ENCODE peak calls at places on chromosomes 13 and 19, in four cellular contexts. Q is A549, O is suprapubic skin, Z is body of pancreas. G is an unnamed sample.

GRCh38 chr13:29522044-29522685 is 73.3 kb downstream of the SLC7A1 start:
- DNase-seq in O (peak), Z (no peak), Q (no peak), G (peak)

GRCh38 chr13:73303858-73304257 is 245.1 kb downstream of the KLF5 start:
- DNase-seq in Q (no peak), O (no peak), Z (no peak), G (no peak)

GRCh38 chr19:10120538-10121198 is 969 bp upstream of the EIF3G start:
- DNase-seq in Q (no peak), Z (no peak), O (no peak), G (peak)

GRCh38 chr13:105719861-105720260 is 815.6 kb downstream of the EFNB2 start:
- DNase-seq in Q (no peak), Z (no peak), O (no peak), G (no peak)

GRCh38 chr19:2455481-2456300 is 1.1 kb downstream of the LMNB2 start:
- DNase-seq in Q (no peak), Z (peak), O (no peak), G (no peak)

GRCh38 chr13:73898276-73898675 is 235.9 kb downstream of the KLF12 start:
- DNase-seq in O (no peak), Z (no peak), Q (no peak), G (no peak)

GRCh38 chr19:55301459-55302331 is 17.9 kb downstream of the BRSK1 start:
- DNase-seq in Z (peak), Q (peak), O (peak), G (peak)

GRCh38 chr13:36639610-36640009 is 34.2 kb upstream of the SERTM1 start:
- DNase-seq in Q (no peak), Z (no peak), O (no peak), G (no peak)

GRCh38 chr19:33683881-33684549 is 62.3 kb downstream of the CHST8 start:
- DNase-seq in Q (peak), O (peak), Z (peak), G (no peak)

GRCh38 chr19:11251217-11251616 is 11.1 kb downstream of the DOCK6 start:
- DNase-seq in Z (no peak), O (no peak), Q (no peak), G (no peak)

GRCh38 chr13:34155931-34156607 is 338.1 kb downstream of the RFC3 start:
- DNase-seq in O (no peak), Z (no peak), Q (peak), G (no peak)

GRCh38 chr19:48925240-48925843 is 8.2 kb upstream of the DHDH start:
- DNase-seq in Z (no peak), Q (peak), O (no peak), G (no peak)

GRCh38 chr13:44322928-44323327 is 50.7 kb upstream of the SERP2 start:
- DNase-seq in Z (no peak), Q (no peak), O (no peak), G (no peak)

GRCh38 chr13:114025432-114026127 is 51.7 kb upstream of the C13orf46 start:
- DNase-seq in O (no peak), Z (no peak), Q (no peak), G (peak)

GRCh38 chr13:75507027-75508001 is 25.3 kb upstream of the TBC1D4 start:
- DNase-seq in O (no peak), Z (no peak), Q (no peak), G (no peak)

GRCh38 chr13:73945871-73946270 is 188.3 kb downstream of the KLF12 start:
- DNase-seq in Q (no peak), Z (no peak), O (no peak), G (no peak)

GRCh38 chr13:95553614-95554385 is 1.3 kb downstream of the CLDN10 start:
- DNase-seq in Q (no peak), O (no peak), Z (peak), G (no peak)

GRCh38 chr13:30164141-30164540 is 143.2 kb downstream of the KATNAL1 start:
- DNase-seq in Z (no peak), Q (no peak), O (no peak), G (no peak)

GRCh38 chr13:106919638-106920037 is 351.7 kb upstream of the ARGLU1 start:
- DNase-seq in Q (no peak), O (no peak), Z (peak), G (peak)

GRCh38 chr13:100098445-100099116 is 9.7 kb downstream of the PCCA start:
- DNase-seq in Z (no peak), O (no peak), Q (no peak), G (no peak)

GRCh38 chr19:54376610-54377009 is 11.9 kb upstream of the LAIR1 start:
- DNase-seq in Z (no peak), Q (no peak), O (no peak), G (no peak)

GRCh38 chr19:4678881-4679379 is 8.8 kb upstream of the MYDGF start:
- DNase-seq in Q (peak), Z (no peak), O (no peak), G (peak)

GRCh38 chr13:59829690-59830089 is 334.0 kb downstream of the DIAPH3 start:
- DNase-seq in O (no peak), Q (no peak), Z (no peak), G (no peak)

GRCh38 chr19:53982611-53983010 is 8.8 kb upstream of the CACNG6 start:
- DNase-seq in Q (peak), O (no peak), Z (peak), G (peak)

GRCh38 chr13:67147257-67148218 is 82.6 kb downstream of the PCDH9 start:
- DNase-seq in Q (peak), O (no peak), Z (no peak), G (no peak)

GRCh38 chr13:57437587-57437986 is 194.0 kb upstream of the PCDH17 start:
- DNase-seq in Q (no peak), Z (no peak), O (no peak), G (no peak)

GRCh38 chr13:23560571-23561089 is 9.6 kb upstream of the TNFRSF19 start:
- DNase-seq in Q (no peak), Z (no peak), O (no peak), G (no peak)

GRCh38 chr19:5985098-5985783 is 7.3 kb upstream of the RANBP3 start:
- DNase-seq in Q (no peak), O (no peak), Z (peak), G (no peak)

GRCh38 chr13:80010846-80011245 is 330.1 kb downstream of the SPRY2 start:
- DNase-seq in Z (no peak), Q (no peak), O (no peak), G (no peak)

GRCh38 chr13:65907656-65908441 is 1322.3 kb downstream of the PCDH9 start:
- DNase-seq in O (no peak), Q (no peak), Z (no peak), G (no peak)

GRCh38 chr19:8612807-8613171 is 2.3 kb upstream of the ADAMTS10 start:
- DNase-seq in Q (no peak), O (no peak), Z (no peak), G (no peak)
- TF ChIP-seq POLR2A in Q (no peak), O (no peak), Z (no peak), G (no peak)

GRCh38 chr19:7963566-7963965 is 20.1 kb upstream of the TIMM44 start:
- DNase-seq in Z (no peak), O (no peak), Q (no peak), G (no peak)

GRCh38 chr19:7968008-7968795 is 24.7 kb upstream of the TIMM44 start:
- DNase-seq in Q (no peak), Z (no peak), O (no peak), G (no peak)

GRCh38 chr19:7965259-7965841 is 21.9 kb upstream of the TIMM44 start:
- DNase-seq in Z (no peak), O (no peak), Q (no peak), G (no peak)

GRCh38 chr19:7968796-7969559 is 25.5 kb upstream of the TIMM44 start:
- DNase-seq in Z (no peak), Q (no peak), O (no peak), G (no peak)

GRCh38 chr19:7965921-7966665 is 22.6 kb upstream of the TIMM44 start:
- DNase-seq in Z (no peak), O (no peak), Q (no peak), G (no peak)
- H3K27ac ChIP-seq in Z (no peak), O (no peak), Q (no peak), G (no peak)

GRCh38 chr19:12722566-12723382 is 958 bp downstream of the TNPO2 start:
- DNase-seq in Q (peak), Z (peak), O (peak), G (peak)
- TF ChIP-seq POLR2A in Q (peak), Z (peak), O (no peak), G (no peak)

DNA sequence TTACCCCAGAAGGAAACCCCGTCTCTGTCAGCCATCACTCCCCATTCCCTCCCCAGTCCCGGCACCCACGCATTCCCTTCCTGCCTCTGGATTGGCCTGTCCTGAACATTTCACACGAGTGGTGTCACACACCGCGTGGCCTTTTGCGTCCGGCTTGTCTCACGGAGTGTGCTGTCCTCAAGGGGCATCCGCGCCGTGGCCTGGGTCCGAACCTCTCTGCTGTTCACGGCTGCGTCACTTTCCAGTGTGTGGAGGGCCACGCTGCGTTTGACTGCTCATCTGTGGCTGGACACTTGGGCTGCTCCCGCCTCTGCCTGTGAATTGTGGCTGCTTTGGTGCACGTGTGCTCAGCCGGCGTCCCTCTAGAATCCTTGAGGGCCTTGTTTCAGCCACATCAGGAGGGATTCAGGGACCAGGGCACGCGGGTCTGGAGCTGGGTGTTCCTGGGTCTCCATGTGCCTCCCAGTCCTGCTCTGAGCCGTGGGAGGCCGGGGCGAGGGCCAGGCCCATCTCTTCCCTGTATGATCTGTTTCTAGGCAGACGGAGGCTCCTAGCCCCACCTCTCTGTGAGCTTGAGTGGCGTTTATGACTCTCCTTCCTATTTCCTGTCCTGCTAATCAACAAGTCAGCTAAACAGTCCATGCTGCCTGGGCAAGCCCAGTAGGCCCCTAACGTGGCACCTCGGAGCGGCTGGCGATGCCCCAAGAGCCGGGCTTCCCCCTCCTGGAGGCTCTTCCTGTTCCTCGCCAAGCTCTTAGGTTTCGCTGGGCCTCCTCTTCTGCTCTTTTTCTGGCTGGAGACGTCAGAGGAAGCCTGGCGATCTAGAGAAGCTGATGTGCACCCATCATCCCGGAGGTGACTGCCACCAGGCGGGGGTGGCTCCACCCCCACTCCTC is 8.1 kb downstream of the STK11 start:
- DNase-seq in Z (peak), O (peak), Q (no peak), G (peak)
- H3K27ac ChIP-seq in Z (peak), O (peak), Q (no peak), G (peak)

DNA sequence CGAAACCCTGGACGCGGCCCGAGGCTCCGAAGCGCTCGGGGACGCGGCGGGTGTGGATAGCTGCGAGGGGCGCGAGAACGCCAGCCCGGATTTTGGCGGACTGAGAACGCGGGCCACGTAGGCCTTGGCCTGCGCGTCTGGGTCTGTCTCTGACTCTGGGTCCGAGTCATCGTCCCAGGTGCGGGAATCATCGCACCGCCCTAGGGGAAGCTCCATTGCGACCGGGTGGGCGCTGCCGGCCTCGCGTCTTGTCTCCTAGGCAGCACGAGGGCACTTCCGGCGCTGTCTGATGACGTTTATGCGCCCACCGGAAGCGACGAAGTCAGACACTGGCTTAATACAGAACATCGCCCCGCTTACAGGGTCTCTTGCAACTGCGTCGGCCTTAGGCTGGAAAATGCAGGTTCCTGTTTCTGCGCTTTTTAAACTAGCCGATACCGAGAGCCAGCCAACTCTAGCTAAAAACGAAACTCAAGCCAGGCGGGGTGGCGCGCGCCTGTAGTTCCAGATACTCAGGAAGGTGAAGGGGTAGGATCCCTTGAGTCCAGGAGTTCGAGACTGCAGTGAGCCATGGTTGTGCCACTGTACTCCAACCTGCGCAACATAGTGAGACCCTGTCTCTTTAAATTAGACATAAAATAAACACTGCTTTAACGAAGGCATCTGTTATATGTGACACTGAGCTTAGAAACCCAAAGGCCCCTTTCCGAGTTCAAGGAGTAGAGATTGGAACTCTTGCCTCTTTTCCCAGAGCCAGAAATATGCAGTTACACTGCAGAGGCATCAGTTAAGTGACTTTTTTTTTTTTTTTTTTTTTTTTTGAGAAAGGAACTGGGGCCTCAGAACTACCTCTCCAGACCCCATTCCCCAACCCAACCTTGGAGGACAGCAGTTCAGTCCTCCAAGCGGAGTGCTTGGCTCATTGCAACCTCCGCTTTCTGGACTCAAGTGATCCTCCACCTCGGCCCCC is at the start of gene FBXW9:
- DNase-seq in Z (peak), O (peak), Q (peak), G (peak)
- TF ChIP-seq POLR2A in Z (peak), O (no peak), Q (peak), G (peak)

DNA sequence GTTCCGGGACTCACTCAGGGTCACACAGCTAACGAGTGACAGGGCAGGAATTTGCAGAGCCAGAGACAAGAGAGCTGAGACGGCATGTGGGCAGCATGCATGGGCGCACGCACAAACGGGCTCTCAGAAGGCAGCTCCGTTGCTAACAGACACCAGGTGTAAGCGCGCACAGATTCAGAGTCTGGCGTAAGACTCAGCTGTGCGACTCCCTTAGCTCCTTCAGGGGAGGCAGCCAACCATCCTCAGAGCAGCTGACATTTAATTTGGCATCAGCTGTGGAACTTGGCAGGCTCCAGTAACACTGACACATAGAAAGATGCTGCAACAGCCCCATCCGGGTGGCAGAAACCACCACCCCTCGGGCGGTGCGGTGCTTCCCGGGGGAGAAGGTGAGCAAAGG is 7.5 kb upstream of the TM6SF2 start:
- DNase-seq in Z (no peak), Q (no peak), O (no peak), G (no peak)
- H3K27ac ChIP-seq in Z (no peak), Q (no peak), O (no peak), G (no peak)

DNA sequence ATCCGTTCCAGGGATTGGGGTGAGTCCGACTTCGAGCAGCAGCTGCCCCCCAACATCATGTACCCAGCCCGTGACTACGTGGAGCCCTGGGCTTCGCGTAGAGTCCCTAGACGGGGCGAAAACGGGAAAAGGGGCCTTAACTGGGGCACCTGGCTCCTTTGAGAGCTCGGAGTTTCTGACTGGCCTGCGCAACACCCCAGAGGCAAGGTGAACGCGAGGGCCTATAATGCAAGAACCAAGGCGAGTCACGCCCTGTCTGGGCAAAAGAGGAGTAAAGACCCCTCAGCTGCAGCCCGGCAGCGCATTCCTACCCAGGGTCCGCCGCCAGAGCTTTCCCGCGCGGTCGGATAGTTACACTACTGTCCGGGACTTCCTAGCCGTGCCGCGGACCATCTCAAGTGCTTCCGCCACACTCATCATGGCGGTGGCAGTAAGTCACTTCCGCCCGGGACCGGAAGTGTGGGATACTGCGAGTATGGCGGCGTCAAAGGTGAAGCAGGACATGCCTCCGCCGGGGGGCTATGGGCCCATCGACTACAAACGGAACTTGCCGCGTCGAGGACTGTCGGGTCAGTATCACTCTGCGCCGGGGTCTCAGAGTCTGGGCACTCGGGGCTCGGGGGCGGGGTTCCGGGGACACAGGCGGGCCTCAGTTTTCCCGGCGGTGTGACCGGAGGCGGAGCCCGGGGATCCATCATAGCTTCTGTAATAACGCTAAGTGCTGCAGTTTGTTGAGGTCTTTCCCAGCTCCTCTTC is at the start of gene NDUFA13:
- DNase-seq in Z (peak), O (peak), Q (peak), G (peak)
- TF ChIP-seq POLR2A in Z (peak), O (no peak), Q (peak), G (peak)

DNA sequence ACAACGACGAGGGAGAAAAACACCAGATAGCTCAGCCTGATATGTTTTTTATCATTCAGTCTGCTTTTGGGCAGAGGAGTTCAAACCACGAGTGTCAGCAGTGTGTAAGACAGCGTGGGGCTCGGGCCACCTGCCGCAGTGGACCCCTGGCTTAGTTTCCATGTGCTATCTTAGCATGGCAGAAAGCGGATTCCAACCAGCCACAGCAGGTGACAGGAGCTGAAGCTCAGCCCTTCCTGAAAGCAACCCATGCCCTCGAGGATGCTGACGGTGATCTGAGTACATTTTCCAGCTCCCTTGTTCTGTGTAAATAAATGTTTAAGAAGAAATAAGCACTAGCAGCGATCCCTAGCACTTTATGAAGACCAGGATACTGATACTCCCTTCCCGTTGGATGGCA is 32.2 kb upstream of the MBNL2 start:
- DNase-seq in Z (peak), O (no peak), Q (no peak), G (no peak)
- H3K27ac ChIP-seq in Z (no peak), O (no peak), Q (no peak), G (no peak)

GRCh38 chr19:18097217-18097992 is at the start of gene MAST3:
- DNase-seq in O (peak), Q (peak), Z (peak), G (peak)

GRCh38 chr19:18097993-18098890 is 664 bp downstream of the MAST3 start:
- DNase-seq in Q (no peak), Z (no peak), O (no peak), G (no peak)

GRCh38 chr19:18100710-18101109 is 3.1 kb downstream of the MAST3 start:
- DNase-seq in Q (no peak), O (no peak), Z (no peak), G (no peak)

GRCh38 chr19:18099623-18099995 is 2.0 kb downstream of the MAST3 start:
- DNase-seq in Q (no peak), O (no peak), Z (no peak), G (no peak)

DNA sequence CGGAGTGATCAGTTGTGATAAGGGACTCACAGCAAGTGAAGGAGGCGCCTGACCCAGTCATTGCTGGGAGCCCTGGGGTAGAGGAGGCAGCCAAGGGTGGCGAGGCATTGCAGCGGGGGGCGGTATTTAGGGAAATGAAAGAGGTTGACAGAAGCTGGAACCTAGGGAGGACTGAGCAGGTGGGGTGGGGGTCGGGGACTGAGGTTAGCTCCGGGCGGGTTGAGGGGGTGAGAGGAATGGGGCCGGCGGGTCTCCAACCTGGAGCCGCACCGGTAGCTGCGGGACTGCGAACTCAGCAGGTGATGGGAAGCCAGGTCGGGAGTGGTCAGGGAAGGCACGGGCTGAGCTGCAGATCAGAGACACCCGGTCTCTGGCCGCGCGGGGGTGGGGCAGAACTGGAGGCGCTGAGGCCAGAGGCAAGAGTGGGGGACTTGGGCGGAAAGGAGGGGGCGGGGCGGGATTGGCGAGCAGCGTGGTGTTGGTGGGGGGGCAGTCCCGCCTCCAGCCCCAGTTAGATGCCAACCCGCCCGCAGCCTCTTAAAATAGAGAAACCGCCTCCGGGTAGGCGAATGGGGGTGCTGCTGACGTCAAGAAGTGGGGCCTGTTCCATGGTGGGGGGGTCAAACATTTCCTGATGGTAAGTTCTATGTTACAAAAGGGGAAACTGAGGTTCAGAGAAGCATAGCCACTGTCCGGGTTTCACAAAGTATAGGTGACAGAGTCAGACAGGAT is 1.5 kb downstream of the MAST3 start:
- DNase-seq in O (no peak), Z (no peak), Q (no peak), G (no peak)
- TF ChIP-seq POLR2A in O (no peak), Z (no peak), Q (no peak), G (no peak)